ENCODE peak calls at places on chromosomes 13 and 19, in four cellular contexts. J is HCT116, K is K562, Z is HepG2. F is an unnamed sample.

GRCh38 chr19:53670345-53670744 is 38.5 kb downstream of the DPRX start:
- DNase-seq in J (no peak), K (no peak), Z (no peak), F (no peak)

GRCh38 chr13:99308481-99309087 is 1.4 kb upstream of the GPR183 start:
- DNase-seq in J (no peak), K (no peak), Z (no peak), F (no peak)

GRCh38 chr19:45906221-45906620 is 3.8 kb upstream of the MYPOP start:
- DNase-seq in J (no peak), K (no peak), Z (no peak), F (no peak)

GRCh38 chr13:45807520-45808099 is 43.9 kb downstream of the SIAH3 start:
- DNase-seq in J (peak; percentile 62), K (peak; percentile 15), Z (peak; percentile 60), F (peak; percentile 28)

GRCh38 chr19:8610041-8610927 is at the start of gene ADAMTS10:
- DNase-seq in J (no peak), K (peak; percentile 75), Z (no peak), F (no peak)

GRCh38 chr13:48184260-48184659 is 48.7 kb upstream of the ITM2B start:
- DNase-seq in J (no peak), K (no peak), Z (no peak), F (no peak)

GRCh38 chr19:30799854-30800755 is 427.9 kb downstream of the ZNF536 start:
- DNase-seq in J (no peak), K (peak; percentile 76), Z (peak; percentile 3), F (no peak)

GRCh38 chr13:27425918-27426630 is 1.7 kb downstream of the GTF3A start:
- DNase-seq in J (peak; percentile 85), K (peak; percentile 38), Z (peak; percentile 62), F (no peak)

GRCh38 chr19:19594371-19594770 is 24.1 kb downstream of the PBX4 start:
- DNase-seq in J (no peak), K (no peak), Z (no peak), F (no peak)

GRCh38 chr19:37361994-37362393 is 8.9 kb upstream of the ZNF527 start:
- DNase-seq in J (no peak), K (no peak), Z (no peak), F (no peak)

GRCh38 chr19:9381367-9381785 is 18.6 kb downstream of the ZNF177 start:
- DNase-seq in J (no peak), K (no peak), Z (no peak), F (no peak)

DNA sequence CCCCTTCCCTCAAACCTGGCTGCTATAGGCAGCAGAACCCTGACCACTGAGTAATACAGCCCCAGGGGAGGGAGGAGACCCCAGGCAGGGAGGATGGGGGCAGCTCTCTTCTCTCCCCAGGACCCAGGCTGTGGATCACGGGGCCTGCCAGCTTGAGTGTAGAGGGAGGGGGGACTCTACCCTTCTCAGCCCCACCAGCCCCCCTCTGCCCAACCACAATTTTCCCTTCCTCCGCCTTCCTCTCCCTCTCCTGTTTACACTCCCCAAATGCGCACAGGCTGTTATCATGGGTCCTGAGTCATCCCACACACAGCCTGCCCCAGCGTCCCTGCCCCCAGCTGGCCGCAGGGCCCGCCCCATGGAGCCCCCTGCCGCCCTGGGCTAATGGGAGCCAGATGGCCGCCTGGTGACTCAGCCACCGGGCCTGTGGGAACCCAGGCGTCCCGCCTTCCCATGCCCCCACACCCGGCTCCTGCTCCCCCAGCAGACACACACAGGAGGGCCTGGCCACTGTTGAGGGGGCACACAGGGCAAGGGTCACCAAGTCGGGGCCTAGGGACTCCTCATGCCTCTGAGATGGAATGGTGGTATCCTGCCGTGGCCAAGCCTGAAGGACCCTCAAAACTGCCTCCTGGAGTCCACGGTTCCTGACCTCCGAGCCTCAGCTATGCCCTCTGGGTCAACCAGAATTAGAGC is 13.6 kb downstream of the CCDC97 start:
- DNase-seq in J (no peak), K (peak; percentile 84), Z (peak; percentile 87), F (no peak)
- TF ChIP-seq POLR2AphosphoS5 in J (no peak), K (peak; percentile 55), Z (no peak), F (no peak)

DNA sequence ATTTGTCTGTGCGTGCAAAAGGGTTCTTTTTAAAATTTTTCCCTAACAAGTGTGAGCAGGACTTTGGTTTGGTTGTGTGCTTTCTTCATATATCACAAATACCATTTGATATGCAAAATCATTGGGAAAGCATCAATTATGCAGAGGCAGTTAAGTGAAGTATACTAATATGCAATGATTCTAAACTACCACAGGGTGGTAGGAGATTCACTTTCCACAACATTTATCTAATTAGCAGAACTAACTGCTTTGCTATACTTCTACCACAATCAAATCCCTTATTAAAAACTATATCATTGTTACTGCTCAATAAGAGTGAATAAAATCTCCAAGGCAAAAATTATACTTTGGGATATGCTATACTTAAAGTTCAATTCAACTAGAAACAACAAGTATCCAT is 2738.9 kb upstream of the PCDH20 start:
- DNase-seq in J (peak; percentile 4), K (no peak), Z (no peak), F (no peak)
- TF ChIP-seq CTCF in J (peak; percentile 6), K (no peak), Z (no peak), F (peak; percentile 27)

DNA sequence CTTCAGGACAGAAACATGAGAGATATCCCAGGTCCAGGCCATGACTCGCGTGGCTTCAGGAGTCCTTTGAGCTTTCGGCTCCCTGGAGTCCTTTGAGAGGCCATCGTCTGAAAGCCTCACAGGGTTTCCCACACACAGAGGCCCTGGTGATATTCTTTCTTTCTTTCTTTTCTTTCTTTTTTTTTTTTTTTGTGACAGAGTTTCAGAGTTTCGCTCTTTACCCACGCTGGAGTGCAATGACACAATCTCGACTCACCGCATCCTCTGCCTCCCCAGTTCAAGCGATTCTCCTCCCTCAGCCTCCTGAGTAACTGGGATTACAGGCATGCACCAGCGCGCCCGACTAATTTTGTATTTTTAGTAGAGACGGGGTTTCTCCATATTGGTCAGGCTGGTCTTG is 5.5 kb downstream of the SIN3B start:
- DNase-seq in J (no peak), K (no peak), Z (no peak), F (no peak)
- TF ChIP-seq TCF7L2 in J (no peak), K (no peak), Z (no peak), F (no peak)

GRCh38 chr13:103803349-103803748 is 737.1 kb upstream of the SLC10A2 start:
- DNase-seq in J (no peak), K (no peak), Z (no peak), F (no peak)
- TF ChIP-seq POLR2AphosphoS5 in J (no peak), K (no peak), Z (no peak), F (no peak)

DNA sequence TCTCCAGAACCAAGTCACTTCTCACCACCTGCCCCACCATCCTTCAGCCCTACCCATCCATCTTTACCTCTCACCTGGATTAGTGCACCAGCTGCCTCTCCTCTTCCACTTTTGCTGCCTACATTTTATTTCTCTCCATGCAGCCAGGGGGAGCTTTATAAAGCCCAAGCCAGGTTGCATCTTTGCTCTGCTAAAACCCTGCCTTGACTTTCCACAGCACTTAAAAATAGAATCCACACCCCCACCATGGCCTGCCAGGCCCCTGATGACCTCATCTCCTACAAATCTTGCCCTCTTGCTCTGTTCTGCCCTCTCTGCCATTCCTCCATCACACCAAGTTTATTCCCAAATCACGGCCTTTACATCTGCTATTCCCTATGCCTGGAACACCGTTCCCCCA is 1.8 kb downstream of the HOOK2 start:
- DNase-seq in J (no peak), K (no peak), Z (no peak), F (no peak)
- TF ChIP-seq CTCF in J (peak; percentile 21), K (peak; percentile 25), Z (peak; percentile 30), F (peak; percentile 57)

GRCh38 chr13:111875922-111876321 is 191.0 kb upstream of the SOX1 start:
- DNase-seq in J (no peak), K (no peak), Z (no peak), F (no peak)

GRCh38 chr13:111872475-111873150 is 194.3 kb upstream of the SOX1 start:
- DNase-seq in J (no peak), K (no peak), Z (no peak), F (no peak)

GRCh38 chr13:111873676-111874178 is 193.2 kb upstream of the SOX1 start:
- DNase-seq in J (no peak), K (no peak), Z (no peak), F (no peak)

GRCh38 chr13:111876506-111876905 is 190.4 kb upstream of the SOX1 start:
- DNase-seq in J (no peak), K (no peak), Z (no peak), F (no peak)

GRCh38 chr13:111874981-111875380 is 192.0 kb upstream of the SOX1 start:
- DNase-seq in J (no peak), K (no peak), Z (no peak), F (no peak)
- TF ChIP-seq TCF7L2 in J (no peak), K (no peak), Z (no peak), F (no peak)

GRCh38 chr13:113413178-113413897 is 40.0 kb downstream of the ADPRHL1 start:
- DNase-seq in J (no peak), K (no peak), Z (no peak), F (no peak)
- TF ChIP-seq POLR2AphosphoS5 in J (no peak), K (no peak), Z (no peak), F (no peak)

GRCh38 chr19:28701491-28701890 is 511.5 kb downstream of the UQCRFS1 start:
- DNase-seq in J (no peak), K (no peak), Z (no peak), F (no peak)

GRCh38 chr19:28706693-28707092 is 506.3 kb downstream of the UQCRFS1 start:
- DNase-seq in J (no peak), K (no peak), Z (no peak), F (no peak)

GRCh38 chr19:28700176-28700575 is 512.8 kb downstream of the UQCRFS1 start:
- DNase-seq in J (no peak), K (no peak), Z (no peak), F (no peak)

GRCh38 chr19:28703400-28703956 is 509.5 kb downstream of the UQCRFS1 start:
- DNase-seq in J (no peak), K (no peak), Z (no peak), F (no peak)

DNA sequence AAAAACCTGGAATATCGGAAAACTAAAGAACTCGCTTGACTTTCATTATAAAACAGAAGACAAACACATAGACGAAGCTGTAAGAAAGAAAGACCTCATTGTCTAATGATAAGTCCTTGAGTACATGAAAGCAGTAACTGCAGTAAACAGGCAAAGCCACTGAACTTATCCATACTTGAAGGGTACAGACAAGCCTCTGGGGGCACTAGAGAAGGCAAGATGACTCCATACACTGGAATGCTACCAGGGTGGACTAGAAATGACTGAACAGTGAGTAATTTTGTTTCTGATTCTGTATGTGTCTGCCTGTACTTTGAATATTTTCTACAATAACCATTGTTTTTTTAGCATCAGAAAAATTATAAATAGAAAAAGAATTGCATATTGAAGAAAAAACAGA is 507.9 kb downstream of the UQCRFS1 start:
- DNase-seq in J (no peak), K (peak; percentile 19), Z (peak; percentile 21), F (peak; percentile 27)
- TF ChIP-seq CTCF in J (no peak), K (peak; percentile 41), Z (no peak), F (peak; percentile 22)

GRCh38 chr13:20363162-20363561 is 131.0 kb upstream of the GJB6 start:
- DNase-seq in J (no peak), K (no peak), Z (no peak), F (no peak)

GRCh38 chr13:20362642-20363041 is 130.5 kb upstream of the GJB6 start:
- DNase-seq in J (no peak), K (no peak), Z (no peak), F (no peak)

GRCh38 chr13:20360835-20361412 is 128.8 kb upstream of the GJB6 start:
- DNase-seq in J (no peak), K (no peak), Z (no peak), F (no peak)

GRCh38 chr13:20366056-20366455 is 133.9 kb upstream of the GJB6 start:
- DNase-seq in J (no peak), K (no peak), Z (no peak), F (no peak)

GRCh38 chr13:20363604-20364003 is 131.5 kb upstream of the GJB6 start:
- DNase-seq in J (no peak), K (no peak), Z (no peak), F (no peak)
- TF ChIP-seq TCF7L2 in J (no peak), K (no peak), Z (no peak), F (no peak)